ENCODE peak calls at places on chromosomes 6 and 20, in seven cellular contexts. One of them, this sample, is unnamed.
A peak's percentile ranks its signal among the peaks of the same experiment; 100 is the strongest.

GRCh38 chr6:21137708-21138358 is 455.7 kb upstream of the SOX4 start:
- DNase-seq in IMR-90: peak; percentile 44
- DNase-seq in AG04450: peak; percentile 16
- DNase-seq in heart right ventricle: no peak
- DNase-seq in posterior cingulate gyrus: no peak
- DNase-seq in fibroblast of mammary gland: peak; percentile 55
- DNase-seq in T-cell: no peak
- DNase-seq in this sample: no peak

GRCh38 chr6:84772428-84773132 is 8.2 kb upstream of the TBX18 start:
- DNase-seq in AG04450: no peak
- DNase-seq in heart right ventricle: peak; percentile 10
- DNase-seq in IMR-90: no peak
- DNase-seq in T-cell: no peak
- DNase-seq in posterior cingulate gyrus: no peak
- DNase-seq in fibroblast of mammary gland: no peak
- DNase-seq in this sample: no peak

GRCh38 chr6:143792402-143793339 is 50.5 kb upstream of the LTV1 start:
- DNase-seq in fibroblast of mammary gland: peak; percentile 12
- DNase-seq in IMR-90: no peak
- DNase-seq in AG04450: no peak
- DNase-seq in heart right ventricle: no peak
- DNase-seq in T-cell: no peak
- DNase-seq in posterior cingulate gyrus: no peak
- DNase-seq in this sample: no peak

GRCh38 chr20:44861547-44862006 is 23.9 kb upstream of the YWHAB start:
- DNase-seq in fibroblast of mammary gland: peak; percentile 81
- DNase-seq in heart right ventricle: no peak
- DNase-seq in IMR-90: peak; percentile 18
- DNase-seq in posterior cingulate gyrus: no peak
- DNase-seq in T-cell: no peak
- DNase-seq in AG04450: no peak
- DNase-seq in this sample: no peak

GRCh38 chr20:32555584-32555983 is 29.5 kb downstream of the NOL4L start:
- DNase-seq in fibroblast of mammary gland: no peak
- DNase-seq in posterior cingulate gyrus: no peak
- DNase-seq in AG04450: no peak
- DNase-seq in IMR-90: no peak
- DNase-seq in heart right ventricle: no peak
- DNase-seq in T-cell: no peak
- DNase-seq in this sample: no peak

GRCh38 chr6:104943781-104944180 is 13.1 kb upstream of the LIN28B start:
- DNase-seq in AG04450: no peak
- DNase-seq in T-cell: no peak
- DNase-seq in fibroblast of mammary gland: peak; percentile 18
- DNase-seq in IMR-90: peak; percentile 20
- DNase-seq in posterior cingulate gyrus: no peak
- DNase-seq in heart right ventricle: no peak
- DNase-seq in this sample: no peak

GRCh38 chr6:108781419-108782110 is 66.7 kb upstream of the ARMC2 start:
- DNase-seq in IMR-90: peak; percentile 12
- DNase-seq in posterior cingulate gyrus: no peak
- DNase-seq in fibroblast of mammary gland: peak; percentile 18
- DNase-seq in T-cell: peak; percentile 4
- DNase-seq in AG04450: no peak
- DNase-seq in heart right ventricle: no peak
- DNase-seq in this sample: no peak

GRCh38 chr20:56359212-56360132 is 698 bp downstream of the FAM210B start:
- DNase-seq in AG04450: peak; percentile 26
- DNase-seq in heart right ventricle: peak; percentile 61
- DNase-seq in posterior cingulate gyrus: peak; percentile 57
- DNase-seq in IMR-90: peak; percentile 73
- DNase-seq in T-cell: peak; percentile 6
- DNase-seq in fibroblast of mammary gland: peak; percentile 68
- DNase-seq in this sample: peak; percentile 15

GRCh38 chr6:107068691-107069630 is 41.0 kb downstream of the MTRES1 start:
- DNase-seq in heart right ventricle: no peak
- DNase-seq in fibroblast of mammary gland: no peak
- DNase-seq in posterior cingulate gyrus: no peak
- DNase-seq in T-cell: no peak
- DNase-seq in AG04450: no peak
- DNase-seq in IMR-90: no peak
- DNase-seq in this sample: no peak

GRCh38 chr6:43172127-43173007 is 1.3 kb downstream of the SRF start:
- DNase-seq in T-cell: peak; percentile 41
- DNase-seq in posterior cingulate gyrus: no peak
- DNase-seq in fibroblast of mammary gland: no peak
- DNase-seq in AG04450: no peak
- DNase-seq in IMR-90: peak; percentile 27
- DNase-seq in heart right ventricle: peak; percentile 41
- DNase-seq in this sample: peak; percentile 31

GRCh38 chr6:168223150-168223549 is 96.4 kb downstream of the DACT2 start:
- DNase-seq in fibroblast of mammary gland: no peak
- DNase-seq in posterior cingulate gyrus: no peak
- DNase-seq in heart right ventricle: no peak
- DNase-seq in IMR-90: no peak
- DNase-seq in AG04450: no peak
- DNase-seq in T-cell: no peak
- DNase-seq in this sample: no peak

GRCh38 chr6:53932502-53932901 is 137.7 kb downstream of the LRRC1 start:
- DNase-seq in IMR-90: no peak
- DNase-seq in posterior cingulate gyrus: no peak
- DNase-seq in T-cell: no peak
- DNase-seq in heart right ventricle: no peak
- DNase-seq in AG04450: no peak
- DNase-seq in fibroblast of mammary gland: no peak
- DNase-seq in this sample: no peak

GRCh38 chr6:21273451-21273850 is 320.1 kb upstream of the SOX4 start:
- DNase-seq in heart right ventricle: no peak
- DNase-seq in AG04450: no peak
- DNase-seq in fibroblast of mammary gland: no peak
- DNase-seq in IMR-90: no peak
- DNase-seq in T-cell: no peak
- DNase-seq in posterior cingulate gyrus: no peak
- DNase-seq in this sample: no peak

This sample was measured in hippocampal formation.